ENCODE peak calls at places on chromosomes 12 and 14, in eight cellular contexts. One of them, this sample, is unnamed.

GRCh38 chr12:111458773-111459172 is 53.0 kb downstream of the SH2B3 start:
- DNase-seq in GM10248: no peak
- DNase-seq in activated CD8-positive, alpha-beta T cell treated with anti-CD3 and anti-CD28 coated beads for 36 hours: no peak
- DNase-seq in spleen: no peak
- DNase-seq in BJ: no peak
- DNase-seq in left ventricle myocardium inferior: no peak
- DNase-seq in mucosa of descending colon: no peak
- DNase-seq in neural crest cell: no peak
- DNase-seq in this sample: no peak

GRCh38 chr12:5433081-5433839 is 1.4 kb downstream of the NTF3 start:
- DNase-seq in GM10248: no peak
- DNase-seq in activated CD8-positive, alpha-beta T cell treated with anti-CD3 and anti-CD28 coated beads for 36 hours: no peak
- DNase-seq in spleen: no peak
- DNase-seq in BJ: no peak
- DNase-seq in left ventricle myocardium inferior: no peak
- DNase-seq in mucosa of descending colon: no peak
- DNase-seq in neural crest cell: peak; percentile 9
- DNase-seq in this sample: no peak

GRCh38 chr14:35400707-35401421 is 3.7 kb downstream of the NFKBIA start:
- DNase-seq in GM10248: no peak
- DNase-seq in activated CD8-positive, alpha-beta T cell treated with anti-CD3 and anti-CD28 coated beads for 36 hours: peak; percentile 84
- DNase-seq in spleen: peak; percentile 84
- DNase-seq in BJ: no peak
- DNase-seq in left ventricle myocardium inferior: no peak
- DNase-seq in mucosa of descending colon: no peak
- DNase-seq in neural crest cell: no peak
- DNase-seq in this sample: no peak

GRCh38 chr12:27672654-27673053 is 23.6 kb upstream of the REP15 start:
- DNase-seq in GM10248: no peak
- DNase-seq in activated CD8-positive, alpha-beta T cell treated with anti-CD3 and anti-CD28 coated beads for 36 hours: no peak
- DNase-seq in spleen: no peak
- DNase-seq in BJ: no peak
- DNase-seq in left ventricle myocardium inferior: no peak
- DNase-seq in mucosa of descending colon: no peak
- DNase-seq in neural crest cell: no peak
- DNase-seq in this sample: no peak

GRCh38 chr14:98956616-98957015 is 315.4 kb downstream of the BCL11B start:
- DNase-seq in GM10248: no peak
- DNase-seq in activated CD8-positive, alpha-beta T cell treated with anti-CD3 and anti-CD28 coated beads for 36 hours: no peak
- DNase-seq in spleen: no peak
- DNase-seq in BJ: no peak
- DNase-seq in left ventricle myocardium inferior: no peak
- DNase-seq in mucosa of descending colon: no peak
- DNase-seq in neural crest cell: no peak
- DNase-seq in this sample: no peak

GRCh38 chr12:99093166-99093565 is 448.1 kb downstream of the APAF1 start:
- DNase-seq in GM10248: no peak
- DNase-seq in activated CD8-positive, alpha-beta T cell treated with anti-CD3 and anti-CD28 coated beads for 36 hours: no peak
- DNase-seq in spleen: no peak
- DNase-seq in BJ: no peak
- DNase-seq in left ventricle myocardium inferior: no peak
- DNase-seq in mucosa of descending colon: no peak
- DNase-seq in neural crest cell: no peak
- DNase-seq in this sample: no peak

GRCh38 chr14:50531595-50532501 is 521 bp downstream of the MAP4K5 start:
- DNase-seq in GM10248: peak; percentile 36
- DNase-seq in activated CD8-positive, alpha-beta T cell treated with anti-CD3 and anti-CD28 coated beads for 36 hours: peak; percentile 53
- DNase-seq in spleen: peak; percentile 90
- DNase-seq in BJ: no peak
- DNase-seq in left ventricle myocardium inferior: peak; percentile 42
- DNase-seq in mucosa of descending colon: peak; percentile 71
- DNase-seq in neural crest cell: peak; percentile 46
- DNase-seq in this sample: peak; percentile 68

GRCh38 chr14:84006643-84007137 is 1523.3 kb upstream of the FLRT2 start:
- DNase-seq in GM10248: no peak
- DNase-seq in activated CD8-positive, alpha-beta T cell treated with anti-CD3 and anti-CD28 coated beads for 36 hours: no peak
- DNase-seq in spleen: no peak
- DNase-seq in BJ: no peak
- DNase-seq in left ventricle myocardium inferior: no peak
- DNase-seq in mucosa of descending colon: no peak
- DNase-seq in neural crest cell: no peak
- DNase-seq in this sample: no peak

GRCh38 chr12:18345021-18345735 is 83.9 kb downstream of the PIK3C2G start:
- DNase-seq in GM10248: no peak
- DNase-seq in activated CD8-positive, alpha-beta T cell treated with anti-CD3 and anti-CD28 coated beads for 36 hours: no peak
- DNase-seq in spleen: no peak
- DNase-seq in BJ: no peak
- DNase-seq in left ventricle myocardium inferior: no peak
- DNase-seq in mucosa of descending colon: no peak
- DNase-seq in neural crest cell: no peak
- DNase-seq in this sample: no peak

GRCh38 chr12:18752947-18753346 is 15.0 kb downstream of the CAPZA3 start:
- DNase-seq in GM10248: no peak
- DNase-seq in activated CD8-positive, alpha-beta T cell treated with anti-CD3 and anti-CD28 coated beads for 36 hours: no peak
- DNase-seq in spleen: no peak
- DNase-seq in BJ: no peak
- DNase-seq in left ventricle myocardium inferior: no peak
- DNase-seq in mucosa of descending colon: no peak
- DNase-seq in neural crest cell: no peak
- DNase-seq in this sample: no peak

GRCh38 chr12:82835217-82835616 is 148.5 kb downstream of the TMTC2 start:
- DNase-seq in GM10248: no peak
- DNase-seq in activated CD8-positive, alpha-beta T cell treated with anti-CD3 and anti-CD28 coated beads for 36 hours: no peak
- DNase-seq in spleen: no peak
- DNase-seq in BJ: peak; percentile 41
- DNase-seq in left ventricle myocardium inferior: no peak
- DNase-seq in mucosa of descending colon: no peak
- DNase-seq in neural crest cell: no peak
- DNase-seq in this sample: no peak

DNA sequence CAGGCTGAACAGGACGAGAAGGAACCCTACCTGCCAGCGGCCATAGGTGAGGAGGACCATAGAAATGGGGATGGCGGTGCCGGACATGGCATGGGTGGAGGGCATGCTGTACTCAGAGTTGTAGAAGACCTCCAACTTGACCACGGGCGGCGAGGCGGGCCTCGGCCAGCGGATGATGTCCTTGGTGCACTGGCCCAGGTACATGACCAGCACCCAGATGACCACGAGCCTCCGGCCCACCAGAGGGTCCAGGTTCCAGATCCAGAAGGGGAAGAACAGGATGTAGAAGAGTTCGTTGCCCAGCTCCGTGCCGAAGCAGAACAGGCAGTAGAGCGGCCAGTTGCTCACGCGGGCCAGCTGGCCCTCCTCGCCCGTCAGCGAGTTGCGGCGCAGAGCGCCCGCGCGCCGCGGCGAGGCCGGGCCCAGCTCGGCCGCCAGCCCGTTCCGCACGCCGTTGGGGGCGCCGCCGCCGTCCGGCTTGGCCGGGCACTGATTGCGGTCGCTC is 582 bp downstream of the SGPP1 start:
- DNase-seq in GM10248: peak; percentile 52
- DNase-seq in activated CD8-positive, alpha-beta T cell treated with anti-CD3 and anti-CD28 coated beads for 36 hours: peak; percentile 17
- DNase-seq in spleen: peak; percentile 86
- DNase-seq in BJ: no peak
- DNase-seq in left ventricle myocardium inferior: peak; percentile 32
- DNase-seq in mucosa of descending colon: peak; percentile 72
- DNase-seq in neural crest cell: peak; percentile 43
- DNase-seq in this sample: no peak
- TF ChIP-seq CTCF in GM10248: no peak
- TF ChIP-seq CTCF in activated CD8-positive, alpha-beta T cell treated with anti-CD3 and anti-CD28 coated beads for 36 hours: no peak
- TF ChIP-seq CTCF in spleen: no peak
- TF ChIP-seq CTCF in BJ: no peak
- TF ChIP-seq CTCF in left ventricle myocardium inferior: no peak
- TF ChIP-seq CTCF in mucosa of descending colon: no peak
- TF ChIP-seq CTCF in neural crest cell: no peak
- TF ChIP-seq CTCF in this sample: no peak

GRCh38 chr12:12353276-12353675 is 3.2 kb upstream of the MANSC1 start:
- DNase-seq in GM10248: no peak
- DNase-seq in activated CD8-positive, alpha-beta T cell treated with anti-CD3 and anti-CD28 coated beads for 36 hours: no peak
- DNase-seq in spleen: no peak
- DNase-seq in BJ: no peak
- DNase-seq in left ventricle myocardium inferior: no peak
- DNase-seq in mucosa of descending colon: no peak
- DNase-seq in neural crest cell: no peak
- DNase-seq in this sample: no peak

GRCh38 chr12:12353807-12354206 is 3.1 kb upstream of the BORCS5 start:
- DNase-seq in GM10248: no peak
- DNase-seq in activated CD8-positive, alpha-beta T cell treated with anti-CD3 and anti-CD28 coated beads for 36 hours: no peak
- DNase-seq in spleen: no peak
- DNase-seq in BJ: no peak
- DNase-seq in left ventricle myocardium inferior: no peak
- DNase-seq in mucosa of descending colon: no peak
- DNase-seq in neural crest cell: no peak
- DNase-seq in this sample: no peak

GRCh38 chr12:12350868-12351463 is 924 bp upstream of the MANSC1 start:
- DNase-seq in GM10248: no peak
- DNase-seq in activated CD8-positive, alpha-beta T cell treated with anti-CD3 and anti-CD28 coated beads for 36 hours: no peak
- DNase-seq in spleen: no peak
- DNase-seq in BJ: no peak
- DNase-seq in left ventricle myocardium inferior: no peak
- DNase-seq in mucosa of descending colon: no peak
- DNase-seq in neural crest cell: no peak
- DNase-seq in this sample: no peak

GRCh38 chr12:12349711-12350665 is at the start of gene MANSC1:
- DNase-seq in GM10248: peak; percentile 39
- DNase-seq in activated CD8-positive, alpha-beta T cell treated with anti-CD3 and anti-CD28 coated beads for 36 hours: peak; percentile 54
- DNase-seq in spleen: peak; percentile 95
- DNase-seq in BJ: no peak
- DNase-seq in left ventricle myocardium inferior: peak; percentile 67
- DNase-seq in mucosa of descending colon: peak; percentile 90
- DNase-seq in neural crest cell: peak; percentile 52
- DNase-seq in this sample: peak; percentile 70
- TF ChIP-seq CTCF in GM10248: no peak
- TF ChIP-seq CTCF in activated CD8-positive, alpha-beta T cell treated with anti-CD3 and anti-CD28 coated beads for 36 hours: peak; percentile 86
- TF ChIP-seq CTCF in spleen: peak; percentile 54
- TF ChIP-seq CTCF in BJ: peak; percentile 38
- TF ChIP-seq CTCF in left ventricle myocardium inferior: peak; percentile 61
- TF ChIP-seq CTCF in mucosa of descending colon: no peak
- TF ChIP-seq CTCF in neural crest cell: peak; percentile 80
- TF ChIP-seq CTCF in this sample: peak; percentile 71

GRCh38 chr12:51333536-51333935 is 9.6 kb upstream of the BIN2 start:
- DNase-seq in GM10248: no peak
- DNase-seq in activated CD8-positive, alpha-beta T cell treated with anti-CD3 and anti-CD28 coated beads for 36 hours: no peak
- DNase-seq in spleen: no peak
- DNase-seq in BJ: no peak
- DNase-seq in left ventricle myocardium inferior: no peak
- DNase-seq in mucosa of descending colon: no peak
- DNase-seq in neural crest cell: no peak
- DNase-seq in this sample: no peak
- TF ChIP-seq CTCF in GM10248: no peak
- TF ChIP-seq CTCF in activated CD8-positive, alpha-beta T cell treated with anti-CD3 and anti-CD28 coated beads for 36 hours: no peak
- TF ChIP-seq CTCF in spleen: no peak
- TF ChIP-seq CTCF in BJ: no peak
- TF ChIP-seq CTCF in left ventricle myocardium inferior: no peak
- TF ChIP-seq CTCF in mucosa of descending colon: no peak
- TF ChIP-seq CTCF in neural crest cell: no peak
- TF ChIP-seq CTCF in this sample: no peak

GRCh38 chr12:57201631-57202030 is 15.0 kb upstream of the NXPH4 start:
- DNase-seq in GM10248: no peak
- DNase-seq in activated CD8-positive, alpha-beta T cell treated with anti-CD3 and anti-CD28 coated beads for 36 hours: no peak
- DNase-seq in spleen: no peak
- DNase-seq in BJ: no peak
- DNase-seq in left ventricle myocardium inferior: no peak
- DNase-seq in mucosa of descending colon: peak; percentile 44
- DNase-seq in neural crest cell: no peak
- DNase-seq in this sample: no peak
- TF ChIP-seq CTCF in GM10248: no peak
- TF ChIP-seq CTCF in activated CD8-positive, alpha-beta T cell treated with anti-CD3 and anti-CD28 coated beads for 36 hours: no peak
- TF ChIP-seq CTCF in spleen: no peak
- TF ChIP-seq CTCF in BJ: no peak
- TF ChIP-seq CTCF in left ventricle myocardium inferior: no peak
- TF ChIP-seq CTCF in mucosa of descending colon: no peak
- TF ChIP-seq CTCF in neural crest cell: no peak
- TF ChIP-seq CTCF in this sample: no peak

DNA sequence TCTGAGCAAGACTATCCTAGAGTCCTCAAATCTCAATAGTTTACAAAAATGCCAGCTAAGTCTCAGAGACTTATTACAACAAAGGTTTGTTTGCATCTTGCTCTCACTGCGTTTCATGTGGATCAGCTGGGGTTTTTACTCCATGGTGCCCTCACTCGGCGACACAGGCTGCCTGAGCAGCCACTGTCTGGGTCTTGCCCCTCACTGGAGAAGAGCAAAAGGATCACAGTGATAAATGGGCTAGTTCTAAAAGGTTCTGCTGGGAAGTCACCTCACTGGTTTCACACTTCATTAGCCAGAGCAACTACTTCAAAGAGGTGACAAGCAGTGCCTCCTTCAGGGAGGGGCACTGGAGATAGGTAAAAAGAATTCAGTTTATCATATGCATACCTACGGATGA is 392.0 kb downstream of the RPL10L start:
- DNase-seq in GM10248: no peak
- DNase-seq in activated CD8-positive, alpha-beta T cell treated with anti-CD3 and anti-CD28 coated beads for 36 hours: no peak
- DNase-seq in spleen: no peak
- DNase-seq in BJ: no peak
- DNase-seq in left ventricle myocardium inferior: no peak
- DNase-seq in mucosa of descending colon: no peak
- DNase-seq in neural crest cell: no peak
- DNase-seq in this sample: no peak
- TF ChIP-seq CTCF in GM10248: no peak
- TF ChIP-seq CTCF in activated CD8-positive, alpha-beta T cell treated with anti-CD3 and anti-CD28 coated beads for 36 hours: no peak
- TF ChIP-seq CTCF in spleen: no peak
- TF ChIP-seq CTCF in BJ: no peak
- TF ChIP-seq CTCF in left ventricle myocardium inferior: no peak
- TF ChIP-seq CTCF in mucosa of descending colon: no peak
- TF ChIP-seq CTCF in neural crest cell: no peak
- TF ChIP-seq CTCF in this sample: no peak

DNA sequence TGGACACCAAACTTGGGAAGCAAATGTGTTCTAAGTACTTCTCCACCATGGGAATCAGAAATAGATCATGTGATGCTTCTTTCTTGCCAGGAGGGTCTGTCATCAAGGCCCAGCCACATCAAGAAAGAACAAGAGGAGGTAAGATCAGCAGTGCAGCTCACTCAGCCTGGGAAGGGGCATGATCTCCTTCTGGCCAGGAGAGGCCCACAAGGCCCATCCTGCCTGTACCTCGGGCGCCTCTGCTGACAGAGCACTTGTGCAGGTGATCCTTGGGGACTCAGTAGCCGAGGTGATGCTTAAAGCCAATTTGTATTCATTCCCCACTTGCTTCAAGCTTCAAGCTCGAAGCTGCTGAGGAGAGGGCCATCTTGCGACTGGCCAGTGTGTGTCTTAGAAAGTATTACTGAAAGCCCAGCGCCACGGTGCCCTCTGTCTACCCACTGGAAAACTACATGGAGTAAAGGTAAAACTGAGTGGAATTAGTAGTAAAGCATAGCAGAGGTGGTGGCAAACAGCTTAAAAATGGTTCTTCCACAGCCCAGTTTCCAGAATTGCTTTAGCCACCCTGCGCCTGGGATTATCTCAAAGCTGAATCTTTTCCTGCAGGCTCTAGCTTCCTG is 26.2 kb downstream of the RTRAF start:
- DNase-seq in GM10248: no peak
- DNase-seq in activated CD8-positive, alpha-beta T cell treated with anti-CD3 and anti-CD28 coated beads for 36 hours: peak; percentile 32
- DNase-seq in spleen: no peak
- DNase-seq in BJ: no peak
- DNase-seq in left ventricle myocardium inferior: no peak
- DNase-seq in mucosa of descending colon: no peak
- DNase-seq in neural crest cell: peak; percentile 19
- DNase-seq in this sample: no peak
- TF ChIP-seq CTCF in GM10248: peak; percentile 9
- TF ChIP-seq CTCF in activated CD8-positive, alpha-beta T cell treated with anti-CD3 and anti-CD28 coated beads for 36 hours: no peak
- TF ChIP-seq CTCF in spleen: no peak
- TF ChIP-seq CTCF in BJ: peak; percentile 53
- TF ChIP-seq CTCF in left ventricle myocardium inferior: peak; percentile 66
- TF ChIP-seq CTCF in mucosa of descending colon: no peak
- TF ChIP-seq CTCF in neural crest cell: peak; percentile 42
- TF ChIP-seq CTCF in this sample: no peak

This sample was measured in mesothelial cell of epicardium.